ENCODE peak calls at places on chromosomes 1 and 21, in four cellular contexts. One of them, this sample, is unnamed.

GRCh38 chr1:248098529-248098928 is 3.5 kb downstream of the OR2L13 start:
- DNase-seq in pancreas: no peak
- DNase-seq in neural crest cell: no peak
- DNase-seq in tibial artery: no peak
- DNase-seq in this sample: no peak

GRCh38 chr1:26696645-26697440 is 1.0 kb downstream of the ARID1A start:
- DNase-seq in neural crest cell: peak
- DNase-seq in tibial artery: peak
- DNase-seq in pancreas: peak
- DNase-seq in this sample: peak

GRCh38 chr1:220696863-220697231 is 6.7 kb downstream of the C1orf115 start:
- DNase-seq in tibial artery: no peak
- DNase-seq in neural crest cell: no peak
- DNase-seq in pancreas: no peak
- DNase-seq in this sample: no peak

GRCh38 chr1:242017580-242018233 is 18.8 kb upstream of the MAP1LC3C start:
- DNase-seq in pancreas: peak
- DNase-seq in neural crest cell: peak
- DNase-seq in tibial artery: peak
- DNase-seq in this sample: peak

GRCh38 chr21:37871121-37871862 is 45.0 kb downstream of the KCNJ6 start:
- DNase-seq in pancreas: no peak
- DNase-seq in neural crest cell: no peak
- DNase-seq in tibial artery: no peak
- DNase-seq in this sample: no peak

GRCh38 chr1:231512147-231512698 is 16.2 kb upstream of the TSNAX start:
- DNase-seq in pancreas: no peak
- DNase-seq in tibial artery: no peak
- DNase-seq in neural crest cell: no peak
- DNase-seq in this sample: no peak

GRCh38 chr1:162857850-162858249 is 3.1 kb downstream of the CCDC190 start:
- DNase-seq in pancreas: no peak
- DNase-seq in tibial artery: no peak
- DNase-seq in neural crest cell: no peak
- DNase-seq in this sample: no peak

GRCh38 chr1:150548632-150549495 is at the start of gene ADAMTSL4:
- DNase-seq in tibial artery: peak
- DNase-seq in pancreas: no peak
- DNase-seq in neural crest cell: peak
- DNase-seq in this sample: peak

GRCh38 chr1:117609471-117609911 is 3.6 kb downstream of the TENT5C start:
- DNase-seq in pancreas: no peak
- DNase-seq in tibial artery: peak
- DNase-seq in neural crest cell: no peak
- DNase-seq in this sample: no peak

GRCh38 chr1:241557551-241558193 is 25.5 kb downstream of the KMO start:
- DNase-seq in neural crest cell: no peak
- DNase-seq in tibial artery: no peak
- DNase-seq in pancreas: no peak
- DNase-seq in this sample: no peak

GRCh38 chr1:208089971-208090755 is 154.0 kb downstream of the PLXNA2 start:
- DNase-seq in neural crest cell: no peak
- DNase-seq in tibial artery: peak
- DNase-seq in pancreas: no peak
- DNase-seq in this sample: no peak

GRCh38 chr21:26177187-26177586 is 6.6 kb upstream of the APP start:
- DNase-seq in pancreas: no peak
- DNase-seq in neural crest cell: no peak
- DNase-seq in tibial artery: no peak
- DNase-seq in this sample: no peak

GRCh38 chr1:6599141-6599975 is 3.3 kb downstream of the KLHL21 start:
- DNase-seq in neural crest cell: no peak
- DNase-seq in pancreas: no peak
- DNase-seq in tibial artery: no peak
- DNase-seq in this sample: no peak

GRCh38 chr1:2269193-2269921 is 41.2 kb downstream of the SKI start:
- DNase-seq in pancreas: no peak
- DNase-seq in neural crest cell: no peak
- DNase-seq in tibial artery: no peak
- DNase-seq in this sample: no peak

GRCh38 chr21:45724994-45725843 is 81.7 kb downstream of the PCBP3 start:
- DNase-seq in pancreas: no peak
- DNase-seq in tibial artery: no peak
- DNase-seq in neural crest cell: no peak
- DNase-seq in this sample: no peak

GRCh38 chr1:81703352-81703735 is 97.4 kb upstream of the ADGRL2 start:
- DNase-seq in pancreas: no peak
- DNase-seq in tibial artery: no peak
- DNase-seq in neural crest cell: no peak
- DNase-seq in this sample: no peak

GRCh38 chr1:209629621-209630382 is 22.4 kb downstream of the LAMB3 start:
- DNase-seq in neural crest cell: no peak
- DNase-seq in tibial artery: no peak
- DNase-seq in pancreas: no peak
- DNase-seq in this sample: no peak

GRCh38 chr1:206534552-206534951 is 27.2 kb downstream of the RASSF5 start:
- DNase-seq in neural crest cell: no peak
- DNase-seq in tibial artery: no peak
- DNase-seq in pancreas: no peak
- DNase-seq in this sample: no peak

GRCh38 chr1:95041491-95042165 is 31.1 kb downstream of the ALG14 start:
- DNase-seq in pancreas: peak
- DNase-seq in neural crest cell: peak
- DNase-seq in tibial artery: peak
- DNase-seq in this sample: peak

GRCh38 chr1:10962483-10962882 is 50.0 kb upstream of the TARDBP start:
- DNase-seq in pancreas: peak
- DNase-seq in tibial artery: no peak
- DNase-seq in neural crest cell: no peak
- DNase-seq in this sample: no peak

GRCh38 chr1:241675983-241676382 is 23.9 kb downstream of the WDR64 start:
- DNase-seq in tibial artery: no peak
- DNase-seq in pancreas: no peak
- DNase-seq in neural crest cell: no peak
- DNase-seq in this sample: no peak

GRCh38 chr1:222844108-222844779 is 29.4 kb downstream of the DISP1 start:
- DNase-seq in pancreas: no peak
- DNase-seq in neural crest cell: no peak
- DNase-seq in tibial artery: no peak
- DNase-seq in this sample: no peak

GRCh38 chr1:243264718-243265117 is 8.9 kb downstream of the SDCCAG8 start:
- DNase-seq in tibial artery: no peak
- DNase-seq in pancreas: no peak
- DNase-seq in neural crest cell: no peak
- DNase-seq in this sample: no peak

GRCh38 chr1:181483084-181483559 is at the start of gene CACNA1E:
- DNase-seq in neural crest cell: no peak
- DNase-seq in tibial artery: no peak
- DNase-seq in pancreas: no peak
- DNase-seq in this sample: no peak

GRCh38 chr1:110674337-110675059 is at the start of gene KCNA3:
- DNase-seq in pancreas: peak
- DNase-seq in neural crest cell: peak
- DNase-seq in tibial artery: no peak
- DNase-seq in this sample: peak

GRCh38 chr1:224433671-224434446 is 738 bp downstream of the WDR26 start:
- DNase-seq in pancreas: peak
- DNase-seq in neural crest cell: peak
- DNase-seq in tibial artery: peak
- DNase-seq in this sample: peak

GRCh38 chr21:29187939-29188338 is 57.5 kb downstream of the MAP3K7CL start:
- DNase-seq in pancreas: peak
- DNase-seq in neural crest cell: no peak
- DNase-seq in tibial artery: no peak
- DNase-seq in this sample: no peak

GRCh38 chr1:39158330-39159086 is 46.0 kb upstream of the MACF1 start:
- DNase-seq in pancreas: peak
- DNase-seq in tibial artery: no peak
- DNase-seq in neural crest cell: no peak
- DNase-seq in this sample: no peak

GRCh38 chr1:50424940-50425375 is 1.7 kb upstream of the DMRTA2 start:
- DNase-seq in tibial artery: no peak
- DNase-seq in pancreas: no peak
- DNase-seq in neural crest cell: no peak
- DNase-seq in this sample: no peak

GRCh38 chr1:179263121-179263520 is 30.5 kb upstream of the SOAT1 start:
- DNase-seq in neural crest cell: no peak
- DNase-seq in pancreas: no peak
- DNase-seq in tibial artery: no peak
- DNase-seq in this sample: no peak

GRCh38 chr1:185965870-185966269 is 231.7 kb downstream of the HMCN1 start:
- DNase-seq in pancreas: no peak
- DNase-seq in neural crest cell: no peak
- DNase-seq in tibial artery: no peak
- DNase-seq in this sample: no peak

GRCh38 chr1:222387020-222387816 is 160.7 kb downstream of the HHIPL2 start:
- DNase-seq in pancreas: no peak
- DNase-seq in neural crest cell: peak
- DNase-seq in tibial artery: no peak
- DNase-seq in this sample: peak

GRCh38 chr1:79497193-79497773 is 490.8 kb upstream of the ADGRL4 start:
- DNase-seq in pancreas: no peak
- DNase-seq in neural crest cell: peak
- DNase-seq in tibial artery: no peak
- DNase-seq in this sample: peak

GRCh38 chr1:47228644-47229030 is 3.4 kb downstream of the TAL1 start:
- DNase-seq in tibial artery: no peak
- DNase-seq in neural crest cell: no peak
- DNase-seq in pancreas: no peak
- DNase-seq in this sample: peak

GRCh38 chr1:47765742-47766485 is 231.3 kb downstream of the TRABD2B start:
- DNase-seq in neural crest cell: no peak
- DNase-seq in pancreas: no peak
- DNase-seq in tibial artery: no peak
- DNase-seq in this sample: no peak

GRCh38 chr1:172090511-172090817 is 249.2 kb downstream of the DNM3 start:
- DNase-seq in pancreas: no peak
- DNase-seq in neural crest cell: no peak
- DNase-seq in tibial artery: no peak
- DNase-seq in this sample: no peak
- TF ChIP-seq CTCF in pancreas: no peak
- TF ChIP-seq CTCF in neural crest cell: no peak
- TF ChIP-seq CTCF in tibial artery: no peak
- TF ChIP-seq CTCF in this sample: no peak

GRCh38 chr1:36162680-36163079 is 6.7 kb downstream of the MAP7D1 start:
- DNase-seq in pancreas: no peak
- DNase-seq in neural crest cell: no peak
- DNase-seq in tibial artery: no peak
- DNase-seq in this sample: no peak

GRCh38 chr1:36160388-36160948 is 4.5 kb downstream of the MAP7D1 start:
- DNase-seq in pancreas: no peak
- DNase-seq in neural crest cell: no peak
- DNase-seq in tibial artery: no peak
- DNase-seq in this sample: no peak

GRCh38 chr1:36159614-36160387 is 3.8 kb downstream of the MAP7D1 start:
- DNase-seq in tibial artery: no peak
- DNase-seq in pancreas: no peak
- DNase-seq in neural crest cell: no peak
- DNase-seq in this sample: no peak

GRCh38 chr1:36161656-36162531 is 5.9 kb downstream of the MAP7D1 start:
- DNase-seq in tibial artery: peak
- DNase-seq in pancreas: no peak
- DNase-seq in neural crest cell: no peak
- DNase-seq in this sample: no peak

DNA sequence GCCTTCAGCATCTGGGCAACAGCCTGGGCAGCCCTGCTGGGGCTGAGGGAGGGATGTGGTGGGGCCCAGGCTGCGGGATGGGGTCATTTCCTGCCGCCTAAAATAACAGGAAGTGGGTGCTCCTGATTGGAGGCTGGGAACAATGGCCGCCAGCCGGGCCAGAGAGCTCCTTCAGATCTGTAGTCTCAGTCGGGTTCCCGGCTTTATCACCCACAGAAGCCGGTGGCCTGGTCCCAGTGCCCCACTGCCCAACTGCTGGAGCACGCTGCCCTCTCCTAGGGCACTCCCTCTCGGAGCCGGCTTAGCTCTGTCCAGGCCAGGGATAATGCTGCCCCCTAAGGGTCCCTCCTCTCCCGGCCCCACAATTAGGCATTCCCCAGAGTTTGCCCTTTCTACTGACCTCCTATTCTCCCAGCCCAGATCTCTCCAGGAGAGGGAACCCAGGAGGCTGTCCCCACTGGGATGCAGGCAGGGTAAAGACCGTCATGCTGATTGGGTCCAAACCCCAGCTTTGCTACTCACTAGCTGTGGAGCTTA is 5.1 kb downstream of the MAP7D1 start:
- DNase-seq in tibial artery: peak
- DNase-seq in pancreas: no peak
- DNase-seq in neural crest cell: peak
- DNase-seq in this sample: peak
- TF ChIP-seq CTCF in tibial artery: peak
- TF ChIP-seq CTCF in pancreas: no peak
- TF ChIP-seq CTCF in neural crest cell: peak
- TF ChIP-seq CTCF in this sample: no peak

GRCh38 chr1:16913866-16914662 is 7.7 kb upstream of the CROCC start:
- DNase-seq in pancreas: peak
- DNase-seq in neural crest cell: peak
- DNase-seq in tibial artery: peak
- DNase-seq in this sample: peak
- TF ChIP-seq CTCF in pancreas: no peak
- TF ChIP-seq CTCF in neural crest cell: no peak
- TF ChIP-seq CTCF in tibial artery: no peak
- TF ChIP-seq CTCF in this sample: no peak

GRCh38 chr1:112307930-112308329 is 88.1 kb upstream of the CTTNBP2NL start:
- DNase-seq in tibial artery: no peak
- DNase-seq in pancreas: no peak
- DNase-seq in neural crest cell: no peak
- DNase-seq in this sample: no peak
- TF ChIP-seq CTCF in tibial artery: no peak
- TF ChIP-seq CTCF in pancreas: no peak
- TF ChIP-seq CTCF in neural crest cell: no peak
- TF ChIP-seq CTCF in this sample: no peak

This sample was measured in endothelial cell.